ENCODE peak calls at places on chromosome 11, in five cellular contexts. V, A, Y, F and X are unnamed samples.

GRCh38 chr11:63813563-63814382 is 517 bp downstream of the SPINDOC start:
- DNase-seq in A (peak), V (peak), F (peak), Y (peak), X (peak)

GRCh38 chr11:100816823-100817222 is 129.7 kb downstream of the ARHGAP42 start:
- DNase-seq in Y (no peak), V (no peak), A (peak), F (no peak), X (no peak)

GRCh38 chr11:88520391-88520790 is 182.9 kb upstream of the CTSC start:
- DNase-seq in A (peak), V (no peak), F (no peak), Y (no peak), X (no peak)

GRCh38 chr11:100830978-100831732 is 144.1 kb downstream of the ARHGAP42 start:
- DNase-seq in A (peak), V (no peak), F (peak), Y (no peak), X (no peak)

GRCh38 chr11:102760355-102761035 is 19.9 kb downstream of the MMP10 start:
- DNase-seq in F (peak), V (no peak), A (peak), Y (no peak), X (peak)

GRCh38 chr11:68684385-68685356 is at the start of gene GAL:
- DNase-seq in Y (peak), V (peak), A (no peak), F (no peak), X (peak)

GRCh38 chr11:119363874-119364590 is 17.5 kb downstream of the USP2 start:
- DNase-seq in Y (peak), A (no peak), V (peak), F (no peak), X (peak)

GRCh38 chr11:28674432-28675076 is 566.4 kb downstream of the METTL15 start:
- DNase-seq in A (peak), Y (peak), F (no peak), V (no peak), X (peak)

GRCh38 chr11:130204703-130205095 is 45.1 kb downstream of the ST14 start:
- DNase-seq in A (no peak), F (no peak), Y (no peak), V (peak), X (no peak)

GRCh38 chr11:120281161-120281795 is 41.3 kb downstream of the POU2F3 start:
- DNase-seq in F (no peak), A (peak), Y (no peak), V (no peak), X (no peak)

GRCh38 chr11:10646005-10646404 is 47.5 kb downstream of the IRAG1 start:
- DNase-seq in A (peak), F (no peak), Y (no peak), V (no peak), X (no peak)

GRCh38 chr11:37657645-37658044 is 1059.6 kb upstream of the RAG2 start:
- DNase-seq in Y (no peak), F (no peak), A (peak), V (no peak), X (peak)

GRCh38 chr11:69013009-69013951 is at the start of gene MRGPRF:
- DNase-seq in V (no peak), F (peak), Y (peak), A (peak), X (peak)

GRCh38 chr11:66956689-66957290 is 1.4 kb downstream of the PC start:
- DNase-seq in V (no peak), A (peak), Y (peak), F (peak), X (peak)

GRCh38 chr11:68549789-68550484 is 89.4 kb downstream of the PPP6R3 start:
- DNase-seq in Y (no peak), F (no peak), A (peak), V (no peak), X (no peak)

GRCh38 chr11:46160100-46160499 is 38.8 kb upstream of the PHF21A start:
- DNase-seq in F (no peak), A (no peak), Y (no peak), V (no peak), X (no peak)

GRCh38 chr11:59145534-59145933 is 2.9 kb downstream of the FAM111A start:
- DNase-seq in A (peak), F (peak), Y (no peak), V (no peak), X (peak)

GRCh38 chr11:12813371-12814225 is 139.4 kb downstream of the TEAD1 start:
- DNase-seq in F (peak), Y (no peak), V (no peak), A (peak), X (no peak)

GRCh38 chr11:120985718-120986569 is 38.0 kb upstream of the TBCEL start:
- DNase-seq in Y (peak), A (peak), V (peak), F (no peak), X (peak)

GRCh38 chr11:15288801-15289342 is 174.1 kb downstream of the INSC start:
- DNase-seq in Y (no peak), F (no peak), V (no peak), A (no peak), X (no peak)

GRCh38 chr11:88464528-88464927 is 127.0 kb upstream of the CTSC start:
- DNase-seq in V (no peak), A (no peak), Y (no peak), F (no peak), X (no peak)

GRCh38 chr11:129268371-129268770 is 76.2 kb upstream of the ARHGAP32 start:
- DNase-seq in F (no peak), V (no peak), Y (no peak), A (no peak), X (no peak)

GRCh38 chr11:28679795-28680194 is 571.6 kb downstream of the METTL15 start:
- DNase-seq in Y (no peak), A (peak), F (no peak), V (no peak), X (peak)

GRCh38 chr11:20597924-20598484 is 1.4 kb upstream of the SLC6A5 start:
- DNase-seq in A (no peak), V (no peak), Y (peak), F (no peak), X (peak)

GRCh38 chr11:86524603-86525352 is 147.6 kb downstream of the ME3 start:
- DNase-seq in F (no peak), A (peak), V (no peak), Y (no peak), X (peak)

GRCh38 chr11:33790088-33790487 is 15.8 kb upstream of the FBXO3 start:
- DNase-seq in F (no peak), Y (no peak), A (no peak), V (no peak), X (no peak)

GRCh38 chr11:105109855-105110750 is 29.5 kb downstream of the CARD18 start:
- DNase-seq in F (no peak), Y (no peak), A (peak), V (no peak), X (no peak)

GRCh38 chr11:84714316-84714780 is 912.8 kb downstream of the DLG2 start:
- DNase-seq in Y (peak), A (peak), F (no peak), V (peak), X (no peak)

GRCh38 chr11:74138572-74138971 is 32.2 kb downstream of the C2CD3 start:
- DNase-seq in F (peak), A (peak), V (no peak), Y (no peak), X (peak)

GRCh38 chr11:79078999-79079398 is 361.8 kb downstream of the TENM4 start:
- DNase-seq in F (no peak), V (no peak), Y (no peak), A (no peak), X (no peak)

GRCh38 chr11:11841121-11841604 is 609 bp upstream of the USP47 start:
- DNase-seq in F (peak), V (peak), Y (peak), A (peak), X (peak)

GRCh38 chr11:126624491-126624890 is 269.0 kb downstream of the ST3GAL4 start:
- DNase-seq in V (no peak), Y (no peak), F (no peak), A (peak), X (no peak)

GRCh38 chr11:66464916-66465315 is 1.8 kb upstream of the PELI3 start:
- DNase-seq in A (no peak), F (no peak), Y (no peak), V (no peak), X (peak)

GRCh38 chr11:43943931-43944751 is 1.7 kb downstream of the C11orf96 start:
- DNase-seq in V (no peak), Y (peak), A (no peak), F (no peak), X (peak)

GRCh38 chr11:9853929-9854557 is 190.2 kb downstream of the SWAP70 start:
- DNase-seq in A (peak), Y (no peak), V (no peak), F (no peak), X (no peak)

GRCh38 chr11:96168623-96169022 is 174.4 kb downstream of the MAML2 start:
- DNase-seq in A (peak), Y (no peak), V (no peak), F (peak), X (peak)

GRCh38 chr11:17543574-17544180 is 539 bp downstream of the USH1C start:
- DNase-seq in F (no peak), Y (no peak), V (peak), A (no peak), X (peak)
- H3K4me3 ChIP-seq in F (peak), Y (peak), V (no peak), A (no peak), X (no peak)

GRCh38 chr11:18527512-18527911 is 770 bp upstream of the TSG101 start:
- DNase-seq in V (no peak), A (peak), Y (no peak), F (no peak), X (peak)
- H3K4me3 ChIP-seq in V (peak), A (peak), Y (peak), F (peak), X (peak)

GRCh38 chr11:47989779-47990178 is 9.4 kb downstream of the PTPRJ start:
- DNase-seq in A (no peak), Y (no peak), V (no peak), F (no peak), X (no peak)
- H3K4me3 ChIP-seq in A (no peak), Y (no peak), V (no peak), F (no peak), X (no peak)

DNA sequence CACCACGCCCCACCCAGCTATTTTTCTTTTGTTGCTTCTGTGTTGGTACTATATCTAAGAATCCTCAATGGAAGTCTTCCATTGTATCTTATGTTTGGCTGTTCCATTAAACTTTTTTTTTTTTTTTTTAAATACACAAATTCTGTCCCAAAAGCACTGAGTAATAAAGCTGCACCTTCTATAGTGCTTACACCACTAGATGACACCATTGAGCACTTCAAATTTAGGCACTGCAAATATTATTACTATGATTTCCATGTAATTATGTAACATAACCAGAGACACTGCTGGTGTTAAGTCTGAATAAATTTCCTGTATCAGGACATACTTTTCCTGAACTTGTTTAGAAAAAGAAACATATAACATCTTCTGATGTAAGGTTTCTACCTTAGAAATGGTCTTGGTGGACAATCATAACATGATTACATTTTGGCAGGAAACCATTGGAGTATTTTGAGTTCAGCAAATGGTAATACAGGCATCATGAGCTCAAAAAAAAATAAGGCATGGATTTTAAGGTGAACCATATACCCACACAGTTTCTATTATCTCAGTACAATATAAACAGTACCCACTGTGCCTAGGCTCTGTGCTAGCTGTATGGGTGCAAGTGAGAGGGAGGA is 110.5 kb downstream of the ATG16L2 start:
- DNase-seq in F (no peak), V (no peak), A (peak), Y (no peak), X (peak)
- H3K4me3 ChIP-seq in F (no peak), V (no peak), A (no peak), Y (no peak), X (no peak)

DNA sequence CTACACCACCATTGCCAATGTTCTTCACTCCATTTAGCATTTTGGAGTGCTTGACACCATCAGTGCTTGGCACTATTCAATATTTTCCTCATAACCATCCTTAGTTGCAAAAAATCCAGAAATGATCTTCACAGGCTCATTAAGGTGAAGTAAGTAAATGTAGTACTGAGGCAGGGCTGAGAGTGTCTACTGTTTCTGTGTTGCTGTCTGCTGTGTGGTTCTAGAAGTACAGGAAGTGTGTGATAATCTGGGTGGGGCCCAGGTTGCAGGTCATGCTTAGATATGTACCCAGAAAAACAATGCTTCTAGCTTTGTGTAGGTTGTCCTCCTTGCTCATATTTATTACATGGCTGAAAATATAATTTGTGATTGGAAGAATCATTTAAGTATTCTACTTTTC is 411.8 kb upstream of the CCDC179 start:
- DNase-seq in F (no peak), Y (no peak), A (no peak), V (no peak), X (no peak)
- H3K4me3 ChIP-seq in F (no peak), Y (no peak), A (no peak), V (no peak), X (no peak)

GRCh38 chr11:27473017-27473406 is 422 bp upstream of the LGR4 start:
- DNase-seq in V (no peak), A (no peak), Y (no peak), F (no peak), X (peak)
- H3K4me3 ChIP-seq in V (no peak), A (peak), Y (peak), F (peak), X (peak)

GRCh38 chr11:113689711-113690618 is 16.1 kb downstream of the TMPRSS5 start:
- DNase-seq in Y (no peak), F (no peak), V (no peak), A (no peak), X (no peak)
- H3K4me3 ChIP-seq in Y (no peak), F (no peak), V (no peak), A (no peak), X (no peak)

GRCh38 chr11:1869427-1870325 is 16.8 kb downstream of the LSP1 start:
- DNase-seq in A (peak), V (peak), Y (peak), F (peak), X (peak)

GRCh38 chr11:1871531-1871930 is 18.6 kb downstream of the LSP1 start:
- DNase-seq in Y (peak), V (peak), F (no peak), A (no peak), X (no peak)

GRCh38 chr11:1870326-1870696 is 17.4 kb downstream of the LSP1 start:
- DNase-seq in F (no peak), V (peak), Y (no peak), A (no peak), X (no peak)

GRCh38 chr11:1872267-1872985 is 19.3 kb downstream of the PRR33 start:
- DNase-seq in V (peak), A (no peak), F (no peak), Y (no peak), X (peak)

DNA sequence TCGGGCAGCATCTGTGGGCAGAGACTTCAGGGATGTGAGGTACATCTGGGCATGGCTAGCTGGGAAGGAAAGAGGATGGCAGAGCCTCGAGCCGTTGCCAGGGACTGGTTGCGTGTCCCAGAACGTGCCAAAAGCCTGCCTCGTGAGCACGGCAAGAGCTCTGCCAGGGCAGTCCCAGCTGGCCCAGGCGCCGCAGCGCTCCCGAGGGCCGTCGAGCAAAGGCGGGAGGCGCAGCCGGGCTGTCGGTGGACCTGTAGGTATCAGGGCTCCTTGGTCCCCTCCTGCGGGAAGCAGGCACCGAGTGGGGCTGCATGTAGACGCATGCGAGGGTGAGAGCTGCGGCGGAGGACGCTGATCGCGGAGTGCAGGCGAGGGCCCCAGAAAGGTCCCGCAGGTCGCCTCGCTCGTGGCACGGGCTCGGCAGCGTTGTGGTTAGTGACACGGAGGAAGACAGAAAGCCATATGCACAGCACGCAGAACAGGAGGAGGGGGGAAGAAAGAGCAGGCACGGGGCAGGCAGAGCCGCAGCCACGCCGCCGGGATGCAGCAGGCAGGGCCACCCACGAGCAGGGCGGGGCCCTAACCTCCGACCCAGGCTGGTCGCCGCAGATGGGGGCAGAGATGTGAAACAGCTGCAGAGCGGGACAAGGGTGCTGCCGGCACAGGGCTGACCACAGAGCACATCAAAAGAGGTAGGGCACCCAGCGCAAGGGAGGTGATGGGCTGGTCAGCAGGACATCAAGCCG is 18.0 kb downstream of the LSP1 start:
- DNase-seq in A (peak), V (peak), Y (peak), F (no peak), X (no peak)
- H3K4me3 ChIP-seq in A (no peak), V (no peak), Y (no peak), F (peak), X (peak)

GRCh38 chr11:131254254-131254653 is 116.2 kb upstream of the NTM start:
- DNase-seq in Y (no peak), A (no peak), F (no peak), V (no peak), X (no peak)
- H3K4me3 ChIP-seq in Y (peak), A (no peak), F (no peak), V (no peak), X (no peak)